ENCODE peak calls at places on chromosome 7, in four cellular contexts. One of them, this sample, is unnamed.

GRCh38 chr7:1856966-1857441 is 186.9 kb downstream of the ELFN1 start:
- DNase-seq in heart left ventricle: no peak
- DNase-seq in WERI-Rb-1: peak; percentile 9
- DNase-seq in CD8-positive, alpha-beta T cell: no peak
- DNase-seq in this sample: no peak

GRCh38 chr7:17043012-17043877 is 161.5 kb upstream of the AGR3 start:
- DNase-seq in heart left ventricle: no peak
- DNase-seq in CD8-positive, alpha-beta T cell: no peak
- DNase-seq in WERI-Rb-1: no peak
- DNase-seq in this sample: no peak

GRCh38 chr7:16299853-16300252 is 121.5 kb downstream of the CRPPA start:
- DNase-seq in WERI-Rb-1: no peak
- DNase-seq in heart left ventricle: no peak
- DNase-seq in CD8-positive, alpha-beta T cell: no peak
- DNase-seq in this sample: no peak

GRCh38 chr7:96718107-96719003 is 8.7 kb upstream of the SEM1 start:
- DNase-seq in WERI-Rb-1: no peak
- DNase-seq in CD8-positive, alpha-beta T cell: no peak
- DNase-seq in heart left ventricle: no peak
- DNase-seq in this sample: no peak

GRCh38 chr7:45697576-45698136 is 123.5 kb downstream of the ADCY1 start:
- DNase-seq in WERI-Rb-1: no peak
- DNase-seq in CD8-positive, alpha-beta T cell: peak; percentile 5
- DNase-seq in heart left ventricle: peak; percentile 5
- DNase-seq in this sample: no peak

GRCh38 chr7:112515989-112516388 is 35.2 kb downstream of the LSMEM1 start:
- DNase-seq in heart left ventricle: no peak
- DNase-seq in CD8-positive, alpha-beta T cell: no peak
- DNase-seq in WERI-Rb-1: no peak
- DNase-seq in this sample: no peak

GRCh38 chr7:16982640-16983103 is 100.9 kb upstream of the AGR3 start:
- DNase-seq in CD8-positive, alpha-beta T cell: peak; percentile 20
- DNase-seq in heart left ventricle: no peak
- DNase-seq in WERI-Rb-1: no peak
- DNase-seq in this sample: no peak

GRCh38 chr7:123747620-123748141 is 1.1 kb downstream of the WASL start:
- DNase-seq in heart left ventricle: peak; percentile 61
- DNase-seq in WERI-Rb-1: peak; percentile 62
- DNase-seq in CD8-positive, alpha-beta T cell: peak; percentile 13
- DNase-seq in this sample: no peak

GRCh38 chr7:30559566-30559965 is 35.1 kb upstream of the GARS1 start:
- DNase-seq in WERI-Rb-1: no peak
- DNase-seq in heart left ventricle: no peak
- DNase-seq in CD8-positive, alpha-beta T cell: no peak
- DNase-seq in this sample: peak; percentile 34

GRCh38 chr7:120695848-120696247 is 162.1 kb downstream of the TSPAN12 start:
- DNase-seq in heart left ventricle: no peak
- DNase-seq in WERI-Rb-1: no peak
- DNase-seq in CD8-positive, alpha-beta T cell: no peak
- DNase-seq in this sample: no peak

GRCh38 chr7:107220356-107220755 is 51.6 kb downstream of the HBP1 start:
- DNase-seq in WERI-Rb-1: no peak
- DNase-seq in heart left ventricle: peak; percentile 36
- DNase-seq in CD8-positive, alpha-beta T cell: no peak
- DNase-seq in this sample: no peak

GRCh38 chr7:106613861-106614560 is 46.9 kb downstream of the CCDC71L start:
- DNase-seq in CD8-positive, alpha-beta T cell: no peak
- DNase-seq in WERI-Rb-1: no peak
- DNase-seq in heart left ventricle: no peak
- DNase-seq in this sample: peak; percentile 44

GRCh38 chr7:158350166-158350900 is 237.3 kb downstream of the PTPRN2 start:
- DNase-seq in WERI-Rb-1: no peak
- DNase-seq in heart left ventricle: no peak
- DNase-seq in CD8-positive, alpha-beta T cell: no peak
- DNase-seq in this sample: no peak

GRCh38 chr7:141737118-141737835 is 881 bp upstream of the SSBP1 start:
- DNase-seq in CD8-positive, alpha-beta T cell: no peak
- DNase-seq in heart left ventricle: no peak
- DNase-seq in WERI-Rb-1: no peak
- DNase-seq in this sample: no peak

GRCh38 chr7:137343483-137343841 is at the start of gene PTN:
- DNase-seq in WERI-Rb-1: peak; percentile 16
- DNase-seq in CD8-positive, alpha-beta T cell: no peak
- DNase-seq in heart left ventricle: peak; percentile 47
- DNase-seq in this sample: peak; percentile 12

DNA sequence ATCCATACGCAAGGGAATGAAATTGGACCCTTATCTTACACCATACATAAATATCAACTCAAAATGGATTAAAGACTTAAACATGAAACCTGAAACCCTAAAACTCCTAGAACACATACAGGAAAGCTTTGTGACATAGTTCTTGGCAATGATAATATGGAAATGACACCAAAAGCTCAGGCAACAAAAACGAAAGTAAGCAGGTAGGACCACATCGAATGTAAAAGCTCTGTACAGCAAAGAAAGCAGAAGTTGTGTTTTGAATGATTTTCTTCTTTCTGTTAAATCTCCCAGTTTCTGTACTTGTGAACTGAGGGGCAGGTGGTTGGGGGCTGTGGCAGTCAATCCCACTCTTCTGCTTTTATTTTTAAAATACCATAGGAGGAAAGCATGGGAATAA is 368.4 kb upstream of the PODXL start:
- DNase-seq in WERI-Rb-1: no peak
- DNase-seq in heart left ventricle: no peak
- DNase-seq in CD8-positive, alpha-beta T cell: no peak
- DNase-seq in this sample: no peak
- H3K4me3 ChIP-seq in WERI-Rb-1: no peak overlapping the region
- H3K4me3 ChIP-seq in heart left ventricle: no peak overlapping the region
- H3K4me3 ChIP-seq in CD8-positive, alpha-beta T cell: no peak overlapping the region
- H3K4me3 ChIP-seq in this sample: no peak overlapping the region

DNA sequence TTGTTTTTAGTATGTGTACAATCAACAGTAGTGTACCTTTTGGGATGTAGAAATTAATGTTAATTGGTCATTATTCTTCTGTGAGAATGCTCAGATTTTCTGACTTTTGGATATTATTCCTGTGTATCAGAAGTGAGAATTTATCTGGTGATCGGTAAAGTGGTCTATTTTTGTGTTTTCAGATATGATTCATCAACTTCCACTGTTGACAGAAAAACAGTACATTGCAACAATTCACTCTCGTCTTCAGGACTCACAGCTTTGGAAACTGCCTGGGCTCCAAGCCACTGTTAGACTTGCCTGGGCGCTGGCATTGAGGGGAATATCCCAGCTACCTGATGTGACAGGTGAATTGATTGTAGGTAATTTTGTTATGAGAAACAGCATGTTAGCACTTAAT is 20.9 kb downstream of the NUP205 start:
- DNase-seq in CD8-positive, alpha-beta T cell: no peak
- DNase-seq in WERI-Rb-1: no peak
- DNase-seq in heart left ventricle: no peak
- DNase-seq in this sample: no peak
- H3K36me3 ChIP-seq in CD8-positive, alpha-beta T cell: peaks cover 57% of the 10 kb centered on the region
- H3K36me3 ChIP-seq in WERI-Rb-1: peaks cover 97% of the 10 kb centered on the region
- H3K36me3 ChIP-seq in heart left ventricle: peaks cover 100% of the 10 kb centered on the region
- H3K36me3 ChIP-seq in this sample: peaks cover 6% of the 10 kb centered on the region

DNA sequence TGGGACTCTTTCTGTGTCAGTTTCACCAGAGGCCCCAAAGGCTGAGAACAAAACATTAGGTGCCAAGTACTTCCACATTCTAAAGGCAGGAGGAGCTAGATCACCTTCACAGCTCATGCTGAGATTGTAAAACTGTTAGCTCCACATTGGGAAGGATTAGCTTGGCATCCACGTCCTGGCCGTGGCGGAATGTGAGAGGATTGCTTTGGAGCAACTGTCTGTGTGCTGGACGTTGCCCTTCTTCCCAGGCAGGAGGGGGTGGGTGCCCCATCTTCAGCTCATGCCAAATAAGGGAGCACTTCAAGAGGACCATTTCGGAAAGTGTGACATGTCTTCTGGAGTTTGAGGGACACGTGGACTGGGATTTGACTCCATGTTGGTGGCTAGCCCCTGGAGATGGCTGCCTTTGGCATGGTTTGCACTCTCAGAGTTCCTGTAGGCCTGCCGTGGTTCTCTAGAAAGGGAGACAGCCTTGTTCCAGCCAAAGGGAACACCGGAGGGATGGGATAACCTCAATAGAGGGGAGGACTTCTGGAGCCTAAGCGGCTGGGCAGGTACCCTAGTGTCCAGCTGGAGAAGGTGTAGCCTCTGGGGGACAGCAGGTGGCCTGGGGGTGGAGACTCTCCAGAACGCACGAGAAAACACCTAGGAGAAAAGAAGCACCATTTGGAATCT is 19.9 kb upstream of the FMC1 start:
- DNase-seq in CD8-positive, alpha-beta T cell: no peak
- DNase-seq in heart left ventricle: no peak
- DNase-seq in WERI-Rb-1: no peak
- DNase-seq in this sample: no peak
- TF ChIP-seq CTCF in CD8-positive, alpha-beta T cell: no peak
- TF ChIP-seq CTCF in heart left ventricle: no peak
- TF ChIP-seq CTCF in WERI-Rb-1: peak; percentile 45
- TF ChIP-seq CTCF in this sample: peak; percentile 46

GRCh38 chr7:82141427-82141826 is 302.1 kb downstream of the CACNA2D1 start:
- DNase-seq in CD8-positive, alpha-beta T cell: no peak
- DNase-seq in heart left ventricle: no peak
- DNase-seq in WERI-Rb-1: no peak
- DNase-seq in this sample: no peak
- H3K4me3 ChIP-seq in CD8-positive, alpha-beta T cell: no peak overlapping the region
- H3K4me3 ChIP-seq in heart left ventricle: no peak overlapping the region
- H3K4me3 ChIP-seq in WERI-Rb-1: no peak overlapping the region
- H3K4me3 ChIP-seq in this sample: no peak overlapping the region

GRCh38 chr7:21135437-21135836 is 292.4 kb upstream of the SP4 start:
- DNase-seq in WERI-Rb-1: no peak
- DNase-seq in CD8-positive, alpha-beta T cell: no peak
- DNase-seq in heart left ventricle: no peak
- DNase-seq in this sample: no peak

GRCh38 chr7:21141476-21141875 is 286.4 kb upstream of the SP4 start:
- DNase-seq in CD8-positive, alpha-beta T cell: no peak
- DNase-seq in WERI-Rb-1: peak; percentile 59
- DNase-seq in heart left ventricle: no peak
- DNase-seq in this sample: no peak

GRCh38 chr7:21134631-21135030 is 293.3 kb upstream of the SP4 start:
- DNase-seq in heart left ventricle: no peak
- DNase-seq in CD8-positive, alpha-beta T cell: no peak
- DNase-seq in WERI-Rb-1: no peak
- DNase-seq in this sample: no peak

GRCh38 chr7:21140622-21141021 is 287.3 kb upstream of the SP4 start:
- DNase-seq in CD8-positive, alpha-beta T cell: no peak
- DNase-seq in heart left ventricle: no peak
- DNase-seq in WERI-Rb-1: no peak
- DNase-seq in this sample: no peak

GRCh38 chr7:21137640-21138039 is 290.2 kb upstream of the SP4 start:
- DNase-seq in WERI-Rb-1: no peak
- DNase-seq in heart left ventricle: no peak
- DNase-seq in CD8-positive, alpha-beta T cell: no peak
- DNase-seq in this sample: no peak
- H3K36me3 ChIP-seq in WERI-Rb-1: no peaks in the 10 kb centered on the region
- H3K36me3 ChIP-seq in heart left ventricle: no peaks in the 10 kb centered on the region
- H3K36me3 ChIP-seq in CD8-positive, alpha-beta T cell: no peaks in the 10 kb centered on the region
- H3K36me3 ChIP-seq in this sample: no peaks in the 10 kb centered on the region

GRCh38 chr7:108529341-108529740 is 3.4 kb upstream of the PNPLA8 start:
- DNase-seq in heart left ventricle: no peak
- DNase-seq in CD8-positive, alpha-beta T cell: no peak
- DNase-seq in WERI-Rb-1: no peak
- DNase-seq in this sample: no peak

GRCh38 chr7:108526768-108527017 is 758 bp upstream of the PNPLA8 start:
- DNase-seq in WERI-Rb-1: no peak
- DNase-seq in heart left ventricle: no peak
- DNase-seq in CD8-positive, alpha-beta T cell: no peak
- DNase-seq in this sample: no peak

GRCh38 chr7:108528183-108528712 is 2.3 kb upstream of the PNPLA8 start:
- DNase-seq in heart left ventricle: no peak
- DNase-seq in CD8-positive, alpha-beta T cell: no peak
- DNase-seq in WERI-Rb-1: no peak
- DNase-seq in this sample: no peak

GRCh38 chr7:108525327-108525984 is 479 bp downstream of the PNPLA8 start:
- DNase-seq in WERI-Rb-1: peak; percentile 81
- DNase-seq in heart left ventricle: peak; percentile 88
- DNase-seq in CD8-positive, alpha-beta T cell: no peak
- DNase-seq in this sample: peak; percentile 13

GRCh38 chr7:108525985-108526767 is at the start of gene PNPLA8:
- DNase-seq in WERI-Rb-1: peak; percentile 99
- DNase-seq in CD8-positive, alpha-beta T cell: peak; percentile 100
- DNase-seq in heart left ventricle: peak; percentile 100
- DNase-seq in this sample: peak; percentile 97
- TF ChIP-seq CTCF in WERI-Rb-1: no peak
- TF ChIP-seq CTCF in CD8-positive, alpha-beta T cell: no peak
- TF ChIP-seq CTCF in heart left ventricle: no peak
- TF ChIP-seq CTCF in this sample: peak; percentile 4

GRCh38 chr7:131231381-131232220 is 96.1 kb upstream of the MKLN1 start:
- DNase-seq in WERI-Rb-1: no peak
- DNase-seq in CD8-positive, alpha-beta T cell: peak; percentile 61
- DNase-seq in heart left ventricle: peak; percentile 56
- DNase-seq in this sample: no peak
- H3K4me3 ChIP-seq in WERI-Rb-1: no peak overlapping the region
- H3K4me3 ChIP-seq in CD8-positive, alpha-beta T cell: peak overlapping the region; percentile 13
- H3K4me3 ChIP-seq in heart left ventricle: no peak overlapping the region
- H3K4me3 ChIP-seq in this sample: no peak overlapping the region

This sample was measured in BJ.